ENCODE peak calls at places on chromosome 14, in eight cellular contexts. K, M, X, V, S, E, J and R are unnamed samples.

GRCh38 chr14:101912841-101913240 is 51.5 kb upstream of the DYNC1H1 start:
- DNase-seq in J (no peak), K (no peak), M (no peak), V (no peak), E (no peak), X (no peak), S (no peak), R (no peak)

GRCh38 chr14:105536691-105537579 is 10.6 kb downstream of the TMEM121 start:
- DNase-seq in V (no peak), M (no peak), X (no peak), K (no peak), J (peak), E (no peak), S (no peak), R (no peak)

GRCh38 chr14:103762011-103762410 is 46.4 kb downstream of the ZFYVE21 start:
- DNase-seq in M (no peak), X (no peak), V (no peak), J (no peak), E (no peak), S (no peak), K (no peak), R (no peak)

GRCh38 chr14:31763041-31763440 is 201.8 kb downstream of the NUBPL start:
- DNase-seq in M (no peak), E (no peak), V (no peak), K (no peak), X (no peak), J (no peak), S (no peak), R (no peak)

GRCh38 chr14:102063808-102064429 is 22.9 kb downstream of the HSP90AA1 start:
- DNase-seq in M (no peak), E (peak), K (peak), S (no peak), J (no peak), V (no peak), X (no peak), R (no peak)

GRCh38 chr14:96126783-96127271 is 77.8 kb upstream of the BDKRB2 start:
- DNase-seq in X (no peak), M (no peak), K (no peak), V (no peak), E (no peak), J (no peak), S (no peak), R (no peak)

GRCh38 chr14:68814376-68815287 is 21.8 kb upstream of the ZFP36L1 start:
- DNase-seq in M (peak), V (peak), J (peak), X (no peak), E (peak), K (peak), S (no peak), R (no peak)

GRCh38 chr14:105474478-105475268 is at the start of gene CRIP2:
- DNase-seq in K (peak), X (peak), S (no peak), M (peak), E (peak), V (peak), J (peak), R (no peak)

GRCh38 chr14:33509454-33509853 is 441.4 kb downstream of the EGLN3 start:
- DNase-seq in E (no peak), S (no peak), X (no peak), J (peak), V (no peak), M (no peak), K (no peak), R (peak)

GRCh38 chr14:56891226-56891625 is 80.9 kb upstream of the OTX2 start:
- DNase-seq in X (no peak), S (no peak), J (no peak), E (no peak), K (no peak), V (no peak), M (peak), R (no peak)

GRCh38 chr14:23633160-23633701 is 2.9 kb upstream of the DHRS2 start:
- DNase-seq in J (no peak), K (no peak), E (peak), S (no peak), M (peak), X (no peak), V (no peak), R (no peak)

GRCh38 chr14:94345344-94346072 is 22.4 kb upstream of the SERPINA6 start:
- DNase-seq in V (no peak), J (peak), M (peak), E (no peak), X (no peak), S (peak), K (no peak), R (peak)

GRCh38 chr14:102508774-102509743 is 517 bp downstream of the ANKRD9 start:
- DNase-seq in S (peak), J (peak), M (peak), K (peak), E (peak), V (peak), X (peak), R (no peak)

GRCh38 chr14:28784262-28785021 is 17.9 kb downstream of the FOXG1 start:
- DNase-seq in K (no peak), J (no peak), E (peak), S (no peak), X (no peak), V (no peak), M (no peak), R (no peak)

GRCh38 chr14:94342334-94342934 is 19.3 kb upstream of the SERPINA6 start:
- DNase-seq in M (peak), E (no peak), J (peak), S (peak), K (peak), X (peak), V (peak), R (peak)

GRCh38 chr14:101559624-101560533 is 1.4 kb upstream of the DIO3 start:
- DNase-seq in S (no peak), X (peak), M (peak), V (no peak), K (peak), J (peak), E (peak), R (no peak)

GRCh38 chr14:99327050-99327449 is 55.1 kb upstream of the BCL11B start:
- DNase-seq in V (no peak), K (peak), X (no peak), M (no peak), S (no peak), J (no peak), E (no peak), R (no peak)

GRCh38 chr14:99513183-99513694 is 32.0 kb downstream of the CCNK start:
- DNase-seq in X (no peak), S (no peak), E (no peak), V (peak), K (peak), J (no peak), M (peak), R (no peak)

GRCh38 chr14:49992901-49993335 is 100.0 kb downstream of the ARF6 start:
- DNase-seq in S (peak), M (no peak), X (no peak), J (peak), K (no peak), E (no peak), V (peak), R (peak)

GRCh38 chr14:74616507-74616906 is 4.5 kb upstream of the LTBP2 start:
- DNase-seq in S (peak), V (peak), M (peak), X (no peak), E (no peak), K (no peak), J (peak), R (peak)

GRCh38 chr14:95361373-95362179 is 41.9 kb upstream of the CLMN start:
- DNase-seq in K (no peak), X (peak), J (peak), M (peak), V (peak), S (no peak), E (peak), R (peak)

GRCh38 chr14:105398726-105399440 is 545 bp downstream of the TEX22 start:
- DNase-seq in V (peak), S (peak), X (no peak), M (peak), E (peak), J (peak), K (no peak), R (no peak)

GRCh38 chr14:100076630-100077029 is 11.4 kb downstream of the EVL start:
- DNase-seq in K (no peak), S (peak), J (peak), V (peak), X (peak), M (peak), E (no peak), R (peak)

GRCh38 chr14:69652942-69653680 is 41.7 kb downstream of the SUSD6 start:
- DNase-seq in M (no peak), S (no peak), J (no peak), E (no peak), K (no peak), V (peak), X (no peak), R (no peak)

GRCh38 chr14:85010186-85010585 is 519.8 kb upstream of the FLRT2 start:
- DNase-seq in J (no peak), K (no peak), E (no peak), M (no peak), S (no peak), V (no peak), X (no peak), R (peak)

GRCh38 chr14:95111507-95112164 is 45.7 kb downstream of the DICER1 start:
- DNase-seq in J (peak), E (no peak), V (no peak), S (no peak), X (no peak), M (no peak), K (no peak), R (peak)

GRCh38 chr14:59254146-59254910 is 65.9 kb downstream of the DAAM1 start:
- DNase-seq in J (peak), V (peak), M (peak), X (peak), S (peak), K (peak), E (no peak), R (peak)

GRCh38 chr14:81323621-81324400 is 76.3 kb downstream of the STON2 start:
- DNase-seq in E (peak), J (peak), X (no peak), V (no peak), S (no peak), M (peak), K (no peak), R (peak)

GRCh38 chr14:68967459-68967940 is 11.6 kb downstream of the ACTN1 start:
- DNase-seq in E (no peak), S (no peak), J (no peak), K (no peak), X (no peak), M (no peak), V (no peak), R (no peak)

GRCh38 chr14:52032196-52032865 is 36.5 kb downstream of the NID2 start:
- DNase-seq in M (no peak), J (no peak), X (no peak), E (no peak), S (no peak), V (no peak), K (no peak), R (no peak)

GRCh38 chr14:96204151-96205058 is at the start of gene BDKRB2:
- DNase-seq in V (peak), X (peak), J (peak), M (peak), K (peak), S (peak), E (peak), R (peak)

GRCh38 chr14:95255487-95255886 is 64.2 kb downstream of the CLMN start:
- DNase-seq in M (peak), J (no peak), E (peak), K (no peak), V (peak), X (peak), S (peak), R (peak)

GRCh38 chr14:56244138-56244789 is 126.1 kb downstream of the PELI2 start:
- DNase-seq in K (no peak), S (peak), J (peak), M (no peak), V (no peak), X (no peak), E (no peak), R (peak)

GRCh38 chr14:24852312-24853060 is 197.5 kb downstream of the STXBP6 start:
- DNase-seq in K (no peak), S (no peak), V (no peak), E (peak), M (no peak), J (no peak), X (no peak), R (no peak)

GRCh38 chr14:103803661-103804060 is 43.7 kb downstream of the PPP1R13B start:
- DNase-seq in V (no peak), M (no peak), J (peak), K (no peak), X (no peak), E (no peak), S (peak), R (peak)

GRCh38 chr14:68682166-68683103 is 110.4 kb downstream of the ZFP36L1 start:
- DNase-seq in J (peak), K (no peak), V (peak), E (no peak), M (peak), S (peak), X (no peak), R (peak)

GRCh38 chr14:34462132-34462893 is at the start of gene SPTSSA:
- DNase-seq in V (peak), S (peak), K (peak), X (peak), M (peak), J (peak), E (peak), R (peak)

GRCh38 chr14:40899435-40899834 is 707.2 kb upstream of the LRFN5 start:
- DNase-seq in E (no peak), X (no peak), V (no peak), K (no peak), S (no peak), M (no peak), J (no peak), R (no peak)

GRCh38 chr14:87000071-87000470 is 992.9 kb downstream of the GALC start:
- DNase-seq in E (no peak), K (no peak), X (no peak), M (no peak), V (no peak), S (no peak), J (no peak), R (no peak)

GRCh38 chr14:65043893-65044595 is 57.3 kb downstream of the FNTB start:
- DNase-seq in E (no peak), J (no peak), X (no peak), M (no peak), V (no peak), S (no peak), K (no peak), R (no peak)

GRCh38 chr14:70831382-70831781 is 22.1 kb upstream of the MAP3K9 start:
- DNase-seq in V (no peak), J (no peak), K (no peak), M (no peak), S (no peak), E (no peak), X (no peak), R (no peak)

GRCh38 chr14:70823281-70823680 is 14.0 kb upstream of the MAP3K9 start:
- DNase-seq in X (no peak), S (no peak), J (no peak), E (peak), K (no peak), V (no peak), M (no peak), R (no peak)

GRCh38 chr14:70828188-70828587 is 18.9 kb upstream of the MAP3K9 start:
- DNase-seq in S (no peak), K (no peak), E (no peak), J (no peak), V (no peak), M (no peak), X (no peak), R (no peak)

GRCh38 chr14:70822706-70823185 is 13.4 kb upstream of the MAP3K9 start:
- DNase-seq in M (peak), S (no peak), V (peak), X (peak), E (peak), K (peak), J (no peak), R (no peak)

DNA sequence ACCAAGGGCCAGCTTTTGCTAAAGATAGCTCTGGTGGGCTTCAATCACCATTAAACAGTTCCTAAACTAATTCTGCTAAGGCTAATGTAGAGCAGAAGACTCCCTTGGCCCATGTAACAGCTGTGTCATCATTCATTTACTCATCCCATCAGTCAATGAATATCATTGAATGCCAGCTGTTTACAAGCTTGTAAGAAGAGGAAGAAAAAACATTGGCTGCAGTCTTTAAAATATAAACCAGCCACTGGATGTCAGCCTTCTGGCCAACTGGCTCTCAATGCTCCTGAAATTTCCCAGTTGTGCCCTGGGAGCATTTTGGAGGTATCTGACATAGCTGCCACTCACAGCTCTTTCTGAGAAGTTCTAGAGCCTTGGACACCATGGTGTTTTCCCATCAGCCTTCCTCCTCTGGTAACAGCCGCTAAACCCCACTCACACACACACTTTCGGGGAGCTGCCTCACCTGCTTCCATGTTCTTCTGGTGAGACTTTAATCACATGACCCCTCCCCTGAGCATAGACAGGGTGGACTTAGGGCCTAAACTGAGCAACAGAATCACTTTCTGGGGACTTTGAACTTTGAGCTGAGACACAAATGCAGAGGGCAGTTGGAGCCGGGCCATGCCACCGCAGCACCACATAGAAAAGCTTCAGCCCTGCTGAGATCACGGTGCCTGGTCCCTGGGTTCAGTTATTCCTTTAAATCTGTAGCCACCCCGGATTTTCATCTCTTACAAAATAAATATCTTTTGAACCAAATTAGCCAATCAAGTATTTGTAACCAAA is 18.2 kb upstream of the MAP3K9 start:
- DNase-seq in E (no peak), S (no peak), M (peak), K (no peak), J (peak), X (no peak), V (no peak), R (peak)
- TF ChIP-seq CTCF in E (peak), S (no peak), M (no peak), K (no peak), J (peak), X (no peak), V (no peak), R (no peak)

DNA sequence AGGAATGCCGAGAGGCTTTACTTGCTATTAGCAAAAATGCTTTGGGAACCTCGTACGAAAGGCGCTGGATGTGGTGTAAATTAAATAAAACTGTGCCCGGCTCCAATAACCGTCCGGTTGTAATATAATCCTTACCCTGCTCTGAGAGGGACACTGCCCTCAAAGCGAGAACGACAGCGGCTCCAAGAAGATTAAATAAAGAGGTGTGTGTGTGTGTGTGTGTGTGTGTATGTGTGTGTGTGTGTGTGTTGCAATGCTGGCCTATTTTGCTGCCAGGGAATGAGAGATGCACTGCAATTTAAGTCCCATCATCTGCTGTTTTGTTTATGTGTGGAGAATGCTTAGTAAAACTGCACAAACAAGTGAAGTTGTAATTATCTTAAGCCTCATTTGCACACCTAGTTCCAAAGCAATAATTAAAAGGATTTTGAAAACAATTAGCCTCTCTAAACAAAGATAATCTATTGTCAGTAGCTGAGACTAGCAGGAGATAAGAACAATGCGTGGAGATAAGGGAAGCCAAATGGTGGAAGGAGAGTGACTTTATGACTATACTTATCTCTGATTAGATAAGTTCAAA is 1.2 kb upstream of the SIX1 start:
- DNase-seq in S (no peak), X (no peak), V (no peak), M (no peak), E (no peak), K (no peak), J (peak), R (peak)
- H3K4me3 ChIP-seq in S (peak), X (no peak), V (no peak), M (peak), E (peak), K (no peak), J (peak), R (peak)

GRCh38 chr14:21024668-21025373 is at the start of gene NDRG2:
- DNase-seq in E (peak), S (no peak), M (peak), X (peak), K (peak), V (peak), J (no peak), R (no peak)

GRCh38 chr14:21026251-21026987 is 1.6 kb upstream of the NDRG2 start:
- DNase-seq in S (no peak), E (peak), V (no peak), J (no peak), X (peak), M (no peak), K (peak), R (no peak)

GRCh38 chr14:21023817-21024667 is 819 bp downstream of the NDRG2 start:
- DNase-seq in X (no peak), V (no peak), J (no peak), M (peak), S (no peak), K (peak), E (peak), R (no peak)

GRCh38 chr14:21026988-21027315 is 2.1 kb upstream of the NDRG2 start:
- DNase-seq in J (no peak), S (no peak), K (peak), X (no peak), M (peak), V (peak), E (peak), R (no peak)

DNA sequence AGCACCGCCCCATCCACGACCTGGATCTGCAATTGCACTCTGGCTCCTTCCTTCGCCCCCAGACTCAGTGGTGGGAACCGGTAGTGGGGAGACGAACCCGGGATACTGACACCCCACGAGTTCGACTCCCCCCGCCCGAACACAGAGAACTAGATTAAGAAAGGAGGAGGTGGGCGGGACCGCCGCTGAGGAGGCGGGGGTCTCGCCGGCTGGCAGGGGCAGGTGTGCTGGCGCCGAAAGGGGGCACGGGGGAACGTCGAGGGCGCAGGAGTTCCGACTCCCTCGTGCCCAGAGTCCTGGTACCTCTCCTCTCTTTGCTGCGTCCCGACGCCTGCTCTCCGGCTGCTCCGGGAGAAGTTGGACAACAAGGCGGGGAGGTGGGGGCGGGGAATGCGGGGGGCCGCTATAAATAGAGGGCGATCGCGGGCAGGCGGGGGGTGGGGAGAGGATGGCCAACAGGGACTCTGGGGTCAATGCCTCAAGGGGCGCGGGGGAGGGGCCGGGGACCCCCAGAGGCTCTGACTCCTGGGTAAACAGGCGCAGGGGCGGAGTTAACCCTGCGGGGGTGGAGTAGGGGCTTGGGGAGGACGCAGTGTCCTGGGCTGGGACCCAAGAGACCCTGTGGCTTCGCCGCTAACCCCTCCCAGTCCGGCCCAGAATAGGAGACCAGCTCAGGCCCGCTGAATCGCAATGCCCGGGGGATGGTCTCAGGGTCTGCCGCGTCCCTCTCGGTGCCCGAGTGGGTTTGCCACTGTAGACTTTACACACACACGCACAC is 702 bp upstream of the NDRG2 start:
- DNase-seq in E (peak), M (peak), V (peak), J (no peak), X (peak), S (no peak), K (peak), R (no peak)
- TF ChIP-seq CTCF in E (no peak), M (no peak), V (no peak), J (no peak), X (no peak), S (no peak), K (no peak), R (no peak)

GRCh38 chr14:77062261-77062660 is 33.8 kb upstream of the IRF2BPL start:
- DNase-seq in V (no peak), S (no peak), K (no peak), M (no peak), J (no peak), X (no peak), E (no peak), R (no peak)
- H3K4me3 ChIP-seq in V (no peak), S (no peak), K (no peak), M (no peak), J (no peak), X (no peak), E (no peak), R (no peak)